ENCODE peak calls at places on chromosomes 13 and 19, in nine cellular contexts. N is fibroblast of lung, L is cardiac muscle cell, J is tibial nerve, H is stomach, V is suprapubic skin, E is IMR-90, I is neural progenitor cell, K is ascending aorta. U is an unnamed sample.

GRCh38 chr13:43473437-43473836 is 313.3 kb downstream of the ENOX1 start:
- DNase-seq in N (no peak), L (peak), J (no peak), H (no peak), V (no peak), E (no peak), I (no peak), K (no peak), U (no peak)

GRCh38 chr13:93305886-93306285 is 79.3 kb downstream of the GPC6 start:
- DNase-seq in N (peak), L (no peak), J (no peak), H (no peak), V (no peak), E (peak), I (no peak), K (no peak), U (no peak)

GRCh38 chr19:54684537-54684936 is 21.8 kb downstream of the LILRB4 start:
- DNase-seq in N (peak), L (peak), J (no peak), H (no peak), V (no peak), E (no peak), I (peak), K (no peak), U (peak)

GRCh38 chr19:48575931-48576622 is 24.1 kb downstream of the SULT2B1 start:
- DNase-seq in N (no peak), L (no peak), J (no peak), H (no peak), V (no peak), E (no peak), I (no peak), K (no peak), U (no peak)

GRCh38 chr13:97091202-97091601 is 96.9 kb upstream of the OXGR1 start:
- DNase-seq in N (no peak), L (no peak), J (no peak), H (no peak), V (no peak), E (no peak), I (no peak), K (no peak), U (no peak)

GRCh38 chr19:2235396-2236284 is 489 bp downstream of the PLEKHJ1 start:
- DNase-seq in N (no peak), L (peak), J (no peak), H (peak), V (no peak), E (no peak), I (peak), K (no peak), U (no peak)

GRCh38 chr13:25882732-25883357 is 169.0 kb downstream of the SHISA2 start:
- DNase-seq in N (no peak), L (no peak), J (no peak), H (no peak), V (no peak), E (no peak), I (peak), K (no peak), U (no peak)

GRCh38 chr13:50715402-50716146 is 127.9 kb downstream of the DLEU7 start:
- DNase-seq in N (no peak), L (no peak), J (peak), H (no peak), V (peak), E (no peak), I (no peak), K (peak), U (no peak)

GRCh38 chr13:111316161-111316730 is 4.2 kb upstream of the TEX29 start:
- DNase-seq in N (no peak), L (no peak), J (no peak), H (no peak), V (no peak), E (no peak), I (no peak), K (peak), U (no peak)

GRCh38 chr19:30811397-30812098 is 439.4 kb downstream of the ZNF536 start:
- DNase-seq in N (no peak), L (no peak), J (no peak), H (no peak), V (no peak), E (no peak), I (no peak), K (no peak), U (no peak)

GRCh38 chr13:42532561-42533335 is 41.2 kb upstream of the TNFSF11 start:
- DNase-seq in N (no peak), L (no peak), J (no peak), H (no peak), V (no peak), E (no peak), I (no peak), K (no peak), U (no peak)

GRCh38 chr13:38398810-38399493 is 49.3 kb downstream of the UFM1 start:
- DNase-seq in N (peak), L (no peak), J (no peak), H (no peak), V (no peak), E (peak), I (no peak), K (no peak), U (no peak)

GRCh38 chr13:21849323-21849722 is 178.4 kb downstream of the FGF9 start:
- DNase-seq in N (no peak), L (peak), J (no peak), H (no peak), V (no peak), E (peak), I (peak), K (no peak), U (peak)

GRCh38 chr13:29922896-29923295 is 72.5 kb upstream of the UBL3 start:
- DNase-seq in N (peak), L (no peak), J (no peak), H (no peak), V (no peak), E (peak), I (no peak), K (no peak), U (no peak)

DNA sequence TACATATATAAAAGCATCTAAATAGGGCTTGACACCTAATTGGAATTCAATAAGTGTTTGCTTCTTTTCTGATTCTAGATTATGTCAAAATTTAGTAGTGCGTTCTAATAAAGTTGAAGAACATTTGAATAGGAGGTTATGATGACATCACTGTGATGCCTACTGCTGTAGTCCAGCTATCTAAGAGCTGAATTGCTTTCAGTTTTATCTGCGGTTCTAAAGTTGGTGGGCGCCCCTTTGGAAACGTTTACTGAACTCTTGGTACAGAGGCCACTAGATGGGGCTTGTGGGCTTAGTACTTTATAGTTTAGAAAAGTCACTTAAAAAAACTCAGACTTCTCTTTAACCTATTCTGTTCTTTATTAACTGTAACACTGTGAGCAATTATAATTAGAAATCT is 776.9 kb downstream of the GPC5 start:
- DNase-seq in N (peak), L (peak), J (peak), H (no peak), V (no peak), E (peak), I (peak), K (no peak), U (no peak)
- TF ChIP-seq CTCF in N (peak), L (peak), J (no peak), H (no peak), V (no peak), E (peak), I (peak), K (no peak), U (peak)

GRCh38 chr13:36920612-36921185 is 661 bp upstream of the SMAD9 start:
- DNase-seq in N (peak), L (peak), J (no peak), H (no peak), V (no peak), E (no peak), I (peak), K (no peak), U (no peak)
- H3K27ac ChIP-seq in N (no peak), L (peak), J (peak), H (peak), V (peak), E (peak), I (no peak), K (peak), U (no peak)

GRCh38 chr19:6501740-6502648 is at the start of gene TUBB4A:
- DNase-seq in N (no peak), L (peak), J (no peak), H (no peak), V (no peak), E (no peak), I (peak), K (no peak), U (no peak)
- TF ChIP-seq CTCF in N (no peak), L (no peak), J (peak), H (no peak), V (no peak), E (no peak), I (peak), K (no peak), U (no peak)

GRCh38 chr19:11142528-11143171 is 12.9 kb downstream of the SPC24 start:
- DNase-seq in N (peak), L (peak), J (peak), H (peak), V (peak), E (peak), I (peak), K (peak), U (peak)
- H3K27ac ChIP-seq in N (peak), L (peak), J (peak), H (peak), V (peak), E (peak), I (no peak), K (peak), U (peak)

GRCh38 chr19:23287620-23288019 is 37.4 kb upstream of the ZNF724 start:
- DNase-seq in N (no peak), L (no peak), J (no peak), H (no peak), V (no peak), E (no peak), I (no peak), K (no peak), U (no peak)

GRCh38 chr19:23286477-23286876 is 36.3 kb upstream of the ZNF724 start:
- DNase-seq in N (no peak), L (no peak), J (no peak), H (no peak), V (no peak), E (no peak), I (peak), K (no peak), U (no peak)

GRCh38 chr19:23281663-23282276 is 31.6 kb upstream of the ZNF724 start:
- DNase-seq in N (no peak), L (no peak), J (no peak), H (no peak), V (no peak), E (no peak), I (no peak), K (no peak), U (no peak)

GRCh38 chr19:23285948-23286347 is 35.8 kb upstream of the ZNF724 start:
- DNase-seq in N (no peak), L (no peak), J (no peak), H (no peak), V (no peak), E (no peak), I (no peak), K (no peak), U (no peak)

GRCh38 chr19:23283925-23284324 is 33.7 kb upstream of the ZNF724 start:
- DNase-seq in N (peak), L (peak), J (peak), H (peak), V (no peak), E (peak), I (peak), K (peak), U (no peak)
- TF ChIP-seq CTCF in N (peak), L (peak), J (no peak), H (peak), V (peak), E (peak), I (peak), K (peak), U (peak)

U was measured in RWPE1.